ENCODE peak calls at places on chromosomes 6 and 20, in ten cellular contexts. M is HuH-7.5; D is T-helper 1 cell; C is stimulated activated naive CD8-positive, alpha-beta T cell treated with anti-CD3 and anti-CD28 coated beads, Interleukin-15, amount 100 ng/mL, for 72 hours; V is AG09319; H is RWPE1; T is AG20443; E is naive thymus-derived CD8-positive, alpha-beta T cell; L is T-helper 2 cell; S is endothelial cell. K is an unnamed sample.

GRCh38 chr6:36912583-36912982 is 26.8 kb downstream of the C6orf89 start:
- DNase-seq in M (no peak), D (peak), C (peak), V (peak), H (peak), T (peak), E (peak), L (no peak), S (peak), K (no peak)

GRCh38 chr6:44538131-44538835 is 150.8 kb downstream of the CDC5L start:
- DNase-seq in M (no peak), D (no peak), C (no peak), V (no peak), H (no peak), T (no peak), E (no peak), L (no peak), S (no peak), K (no peak)

GRCh38 chr6:122381494-122382083 is 17.9 kb upstream of the HSF2 start:
- DNase-seq in M (peak), D (peak), C (peak), V (peak), H (peak), T (peak), E (peak), L (no peak), S (peak), K (no peak)

GRCh38 chr20:34175072-34175471 is 63.0 kb upstream of the EIF2S2 start:
- DNase-seq in M (no peak), D (no peak), C (no peak), V (no peak), H (no peak), T (no peak), E (no peak), L (no peak), S (no peak), K (no peak)

GRCh38 chr20:44056010-44056698 is 130.8 kb downstream of the JPH2 start:
- DNase-seq in M (peak), D (peak), C (peak), V (no peak), H (peak), T (no peak), E (peak), L (no peak), S (peak), K (no peak)

GRCh38 chr6:68760941-68761676 is 126.0 kb downstream of the ADGRB3 start:
- DNase-seq in M (no peak), D (no peak), C (no peak), V (no peak), H (no peak), T (no peak), E (no peak), L (no peak), S (no peak), K (no peak)

GRCh38 chr20:10591956-10592521 is 81.8 kb downstream of the JAG1 start:
- DNase-seq in M (no peak), D (no peak), C (no peak), V (no peak), H (no peak), T (peak), E (no peak), L (no peak), S (no peak), K (no peak)

GRCh38 chr6:90388395-90388794 is 91.8 kb upstream of the BACH2 start:
- DNase-seq in M (no peak), D (no peak), C (no peak), V (no peak), H (no peak), T (no peak), E (no peak), L (no peak), S (no peak), K (no peak)

GRCh38 chr6:90078513-90079289 is 184.4 kb downstream of the GJA10 start:
- DNase-seq in M (no peak), D (no peak), C (peak), V (no peak), H (no peak), T (no peak), E (peak), L (no peak), S (no peak), K (no peak)

GRCh38 chr6:33906413-33906812 is 102.6 kb upstream of the MLN start:
- DNase-seq in M (no peak), D (no peak), C (no peak), V (no peak), H (peak), T (no peak), E (no peak), L (no peak), S (no peak), K (no peak)

GRCh38 chr6:20438462-20439070 is 36.9 kb downstream of the E2F3 start:
- DNase-seq in M (no peak), D (no peak), C (no peak), V (no peak), H (no peak), T (peak), E (no peak), L (no peak), S (no peak), K (no peak)

GRCh38 chr6:40930045-40930444 is 109.0 kb downstream of the UNC5CL start:
- DNase-seq in M (no peak), D (no peak), C (no peak), V (no peak), H (no peak), T (no peak), E (no peak), L (no peak), S (no peak), K (no peak)

GRCh38 chr6:113149511-113149910 is 707.6 kb upstream of the MARCKS start:
- DNase-seq in M (no peak), D (no peak), C (no peak), V (no peak), H (no peak), T (no peak), E (no peak), L (no peak), S (no peak), K (no peak)

GRCh38 chr20:50995506-50995905 is 27.4 kb downstream of the KCNG1 start:
- DNase-seq in M (no peak), D (no peak), C (no peak), V (peak), H (no peak), T (peak), E (no peak), L (no peak), S (no peak), K (no peak)

GRCh38 chr6:164243012-164243610 is 828.6 kb downstream of the QKI start:
- DNase-seq in M (no peak), D (no peak), C (no peak), V (no peak), H (no peak), T (no peak), E (no peak), L (no peak), S (no peak), K (no peak)

GRCh38 chr6:136761227-136761922 is 30.9 kb downstream of the MAP3K5 start:
- DNase-seq in M (no peak), D (no peak), C (no peak), V (no peak), H (no peak), T (peak), E (no peak), L (no peak), S (no peak), K (no peak)

GRCh38 chr20:10540636-10541493 is 105.8 kb downstream of the SLX4IP start:
- DNase-seq in M (no peak), D (no peak), C (no peak), V (no peak), H (peak), T (peak), E (no peak), L (no peak), S (no peak), K (no peak)

GRCh38 chr6:146546440-146546839 is 2.8 kb downstream of the RAB32 start:
- DNase-seq in M (no peak), D (no peak), C (no peak), V (peak), H (peak), T (peak), E (no peak), L (no peak), S (no peak), K (no peak)

GRCh38 chr6:112311950-112312547 is 35.1 kb upstream of the RFPL4B start:
- DNase-seq in M (no peak), D (no peak), C (no peak), V (no peak), H (peak), T (peak), E (peak), L (no peak), S (no peak), K (no peak)

GRCh38 chr6:98832282-98833100 is 1.9 kb upstream of the POU3F2 start:
- DNase-seq in M (peak), D (no peak), C (no peak), V (no peak), H (peak), T (peak), E (no peak), L (no peak), S (peak), K (no peak)

GRCh38 chr6:27188206-27188884 is 59.2 kb upstream of the PRSS16 start:
- DNase-seq in M (no peak), D (peak), C (peak), V (peak), H (peak), T (peak), E (peak), L (no peak), S (peak), K (peak)

GRCh38 chr6:170135461-170135820 is 155.4 kb downstream of the DLL1 start:
- DNase-seq in M (no peak), D (no peak), C (peak), V (no peak), H (no peak), T (no peak), E (no peak), L (no peak), S (no peak), K (no peak)

GRCh38 chr20:20363449-20364015 is 4.4 kb upstream of the INSM1 start:
- DNase-seq in M (no peak), D (no peak), C (no peak), V (no peak), H (no peak), T (no peak), E (no peak), L (no peak), S (no peak), K (no peak)

GRCh38 chr6:27873101-27874030 is 38.8 kb downstream of the OR2B2 start:
- DNase-seq in M (no peak), D (peak), C (peak), V (no peak), H (no peak), T (peak), E (peak), L (no peak), S (peak), K (peak)

GRCh38 chr6:12587096-12587495 is 129.5 kb upstream of the PHACTR1 start:
- DNase-seq in M (no peak), D (no peak), C (no peak), V (no peak), H (no peak), T (no peak), E (no peak), L (no peak), S (no peak), K (no peak)

GRCh38 chr6:157531169-157531985 is 150.4 kb downstream of the ZDHHC14 start:
- DNase-seq in M (peak), D (no peak), C (no peak), V (no peak), H (no peak), T (no peak), E (no peak), L (no peak), S (peak), K (no peak)